ENCODE peak calls at places on chromosome 14, in five cellular contexts. A, C, Y, B and Z are unnamed samples.

GRCh38 chr14:80988742-80989429 is 33.5 kb downstream of the TSHR start:
- DNase-seq in A (no peak), C (no peak), Y (no peak), B (no peak), Z (no peak)

GRCh38 chr14:45249847-45250575 is 3.0 kb downstream of the MIS18BP1 start:
- DNase-seq in A (peak), B (peak), C (no peak), Y (no peak), Z (peak)

GRCh38 chr14:92990456-92991430 is 67.8 kb downstream of the CHGA start:
- DNase-seq in A (no peak), B (no peak), C (no peak), Y (peak), Z (no peak)

GRCh38 chr14:104080557-104081492 is 4.7 kb upstream of the ASPG start:
- DNase-seq in A (no peak), Y (no peak), B (no peak), C (no peak), Z (no peak)

GRCh38 chr14:64760146-64760755 is 56.0 kb downstream of the PLEKHG3 start:
- DNase-seq in Y (peak), A (no peak), C (no peak), B (no peak), Z (no peak)

GRCh38 chr14:73744175-73744867 is 30.1 kb upstream of the PNMA1 start:
- DNase-seq in A (no peak), C (no peak), B (no peak), Y (no peak), Z (no peak)

GRCh38 chr14:92527724-92528123 is 14.1 kb downstream of the RIN3 start:
- DNase-seq in C (no peak), A (no peak), B (no peak), Y (no peak), Z (no peak)

GRCh38 chr14:30005114-30005698 is 77.6 kb upstream of the PRKD1 start:
- DNase-seq in A (peak), C (peak), B (no peak), Y (no peak), Z (peak)

GRCh38 chr14:56888274-56888673 is 78.0 kb upstream of the OTX2 start:
- DNase-seq in Y (no peak), A (no peak), C (no peak), B (no peak), Z (no peak)

GRCh38 chr14:79502101-79502750 is 709.1 kb downstream of the DIO2 start:
- DNase-seq in B (no peak), Y (no peak), A (no peak), C (no peak), Z (no peak)

GRCh38 chr14:53947452-53948180 is 9.0 kb downstream of the BMP4 start:
- DNase-seq in A (no peak), B (no peak), Y (no peak), C (no peak), Z (peak)

GRCh38 chr14:53948181-53948884 is 8.3 kb downstream of the BMP4 start:
- DNase-seq in C (no peak), A (no peak), Y (no peak), B (no peak), Z (no peak)

GRCh38 chr14:53949201-53949600 is 7.4 kb downstream of the BMP4 start:
- DNase-seq in Y (no peak), A (no peak), C (no peak), B (no peak), Z (no peak)

GRCh38 chr14:53946071-53946403 is 10.6 kb downstream of the BMP4 start:
- DNase-seq in Y (no peak), B (no peak), C (no peak), A (no peak), Z (no peak)

GRCh38 chr14:53946404-53947400 is 9.9 kb downstream of the BMP4 start:
- DNase-seq in A (no peak), B (no peak), C (no peak), Y (no peak), Z (peak)
- H3K4me3 ChIP-seq in A (no peak), B (no peak), C (peak), Y (no peak), Z (peak)

DNA sequence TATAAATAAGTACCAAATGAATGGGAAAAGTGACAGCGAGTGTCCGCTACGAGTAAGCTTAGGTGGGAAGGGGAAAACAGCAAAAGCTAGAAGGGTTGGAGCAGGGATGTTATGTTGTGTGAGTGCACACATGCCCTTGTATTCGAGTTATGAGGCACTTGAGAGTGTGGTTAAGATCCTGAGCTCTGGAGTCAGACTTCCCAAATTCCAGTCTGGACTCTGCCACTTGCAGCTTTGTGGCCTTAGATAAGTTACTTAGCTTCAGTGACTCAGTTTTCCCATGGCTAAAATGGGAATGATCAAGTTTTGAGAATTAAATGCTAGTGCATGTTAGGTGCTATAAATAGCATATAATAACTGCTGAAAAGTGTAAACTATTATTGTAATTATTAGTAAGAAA is 44.9 kb downstream of the KTN1 start:
- DNase-seq in C (no peak), B (no peak), A (no peak), Y (no peak), Z (no peak)
- TF ChIP-seq CTCF in C (no peak), B (no peak), A (no peak), Y (no peak), Z (no peak)

DNA sequence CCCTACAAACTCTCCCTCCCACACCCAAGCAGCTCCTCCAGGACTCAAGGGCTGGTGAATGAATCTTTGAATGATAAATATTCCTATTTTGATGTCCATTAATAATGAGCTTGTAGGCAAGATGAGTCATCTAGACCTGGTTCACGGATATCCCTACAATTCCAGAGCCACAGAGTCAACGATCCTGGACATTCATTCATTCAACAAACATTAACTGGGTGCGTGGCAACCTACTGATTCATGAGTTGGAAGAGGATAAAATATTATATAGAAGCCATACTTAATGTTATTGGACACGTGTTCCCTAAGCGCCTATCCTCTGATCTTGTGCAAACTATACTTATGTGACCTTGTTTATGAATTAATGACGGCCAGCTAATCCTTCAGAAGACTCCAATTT is 420 bp upstream of the OTUB2 start:
- DNase-seq in B (no peak), A (no peak), C (no peak), Y (no peak), Z (no peak)
- H3K4me3 ChIP-seq in B (no peak), A (peak), C (peak), Y (peak), Z (peak)

GRCh38 chr14:51744372-51745150 is 92.9 kb downstream of the FRMD6 start:
- DNase-seq in B (no peak), C (no peak), Y (no peak), A (no peak), Z (no peak)

GRCh38 chr14:51750542-51750941 is 98.8 kb downstream of the FRMD6 start:
- DNase-seq in Y (no peak), A (no peak), C (peak), B (no peak), Z (no peak)
- TF ChIP-seq CTCF in Y (no peak), A (peak), C (no peak), B (no peak), Z (no peak)

GRCh38 chr14:37595809-37596595 is 573 bp downstream of the TTC6 start:
- DNase-seq in C (peak), A (no peak), B (no peak), Y (no peak), Z (no peak)

GRCh38 chr14:37592288-37593274 is 2.5 kb downstream of the FOXA1 start:
- DNase-seq in B (no peak), C (no peak), A (no peak), Y (no peak), Z (no peak)

GRCh38 chr14:37594916-37595808 is at the start of the genes FOXA1 and TTC6:
- DNase-seq in C (peak), Y (no peak), A (no peak), B (no peak), Z (no peak)

GRCh38 chr14:37593496-37594237 is 1.4 kb downstream of the FOXA1 start:
- DNase-seq in Y (no peak), A (no peak), B (no peak), C (no peak), Z (no peak)

GRCh38 chr14:37594238-37594915 is 672 bp downstream of the FOXA1 start:
- DNase-seq in Y (no peak), A (peak), C (peak), B (no peak), Z (peak)
- H3K4me3 ChIP-seq in Y (peak), A (peak), C (peak), B (no peak), Z (peak)

GRCh38 chr14:103030741-103031565 is 26.4 kb downstream of the CDC42BPB start:
- DNase-seq in B (no peak), A (no peak), Y (no peak), C (no peak), Z (no peak)

GRCh38 chr14:103033744-103034143 is 23.6 kb downstream of the CDC42BPB start:
- DNase-seq in A (no peak), B (no peak), Y (no peak), C (peak), Z (no peak)

GRCh38 chr14:103031566-103031911 is 25.8 kb downstream of the CDC42BPB start:
- DNase-seq in A (no peak), C (no peak), Y (no peak), B (no peak), Z (no peak)

GRCh38 chr14:103029936-103030335 is 27.4 kb downstream of the CDC42BPB start:
- DNase-seq in Y (no peak), A (no peak), C (no peak), B (no peak), Z (no peak)

GRCh38 chr14:103031956-103032355 is 25.4 kb downstream of the CDC42BPB start:
- DNase-seq in Y (no peak), A (no peak), B (no peak), C (no peak), Z (no peak)
- TF ChIP-seq CTCF in Y (no peak), A (no peak), B (no peak), C (no peak), Z (peak)

DNA sequence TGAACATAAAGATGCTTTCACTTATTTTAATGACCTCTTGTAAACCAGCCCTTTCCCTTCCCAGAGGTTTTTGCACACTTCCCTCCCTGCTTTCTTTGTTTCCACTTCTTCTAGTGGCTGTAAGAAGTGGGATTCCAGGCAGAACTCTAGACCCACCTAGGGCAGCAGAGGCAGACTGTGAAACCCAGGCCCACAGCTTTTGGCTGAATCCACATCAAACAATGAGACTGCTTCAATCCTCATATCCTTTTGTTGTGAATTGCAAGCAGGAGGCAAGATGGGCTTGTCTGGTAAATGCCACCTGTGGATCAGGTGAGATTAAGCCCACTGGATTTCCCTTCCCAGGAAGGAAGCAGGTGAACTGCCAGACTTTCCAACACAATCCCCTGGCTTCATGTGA is 12.8 kb downstream of the CCDC177 start:
- DNase-seq in B (no peak), A (no peak), Y (no peak), C (no peak), Z (no peak)
- H3K4me3 ChIP-seq in B (no peak), A (no peak), Y (no peak), C (no peak), Z (no peak)

DNA sequence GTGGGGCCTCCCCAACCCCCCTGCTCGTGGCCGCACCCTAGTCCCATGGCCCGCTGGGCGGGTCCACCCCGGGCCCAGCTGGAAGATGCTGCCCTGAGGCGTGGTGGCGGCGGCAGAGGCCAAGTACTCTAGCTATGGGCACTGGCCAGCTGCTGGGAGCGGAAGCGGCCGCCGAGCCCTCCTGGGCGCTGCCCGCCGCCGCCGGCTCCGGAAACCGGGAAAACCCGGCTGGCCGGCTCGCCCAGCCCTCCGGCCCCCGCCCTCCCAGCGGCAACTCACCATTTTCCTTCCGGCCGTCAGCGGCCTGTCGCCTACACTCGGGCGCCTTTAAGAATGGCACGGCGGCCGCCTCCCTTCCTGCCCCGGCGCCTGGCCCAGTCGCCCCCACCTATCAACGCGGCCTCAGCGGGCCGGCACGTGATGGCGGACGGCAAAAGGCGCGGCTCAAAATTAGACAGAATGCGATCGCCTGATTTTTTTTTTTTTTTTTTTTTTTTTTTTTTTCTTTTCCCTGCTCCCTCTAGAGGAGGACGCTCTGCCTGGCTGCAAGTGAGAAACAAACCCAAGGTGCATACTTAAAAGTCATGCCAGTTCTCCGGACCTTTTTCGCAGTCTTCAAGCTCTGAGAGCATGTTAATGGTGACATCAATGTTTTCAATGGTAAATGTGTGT is at the start of gene GMFB:
- DNase-seq in B (peak), Y (peak), C (peak), A (peak), Z (peak)
- TF ChIP-seq CTCF in B (peak), Y (peak), C (peak), A (peak), Z (peak)